ENCODE peak calls at places on chromosomes 2 and 18, in eight cellular contexts. F is MM.1S, M is kidney glomerular epithelial cell, O is amygdala, X is GM19239, T is HFFc6, I is NCI-H2029, L is fibroblast of pulmonary artery. Z is an unnamed sample.

GRCh38 chr2:127927415-127927814 is 41.7 kb upstream of the AMMECR1L start:
- DNase-seq in O (no peak), L (no peak), T (no peak), X (no peak), I (no peak), F (no peak), M (no peak), Z (no peak)

GRCh38 chr2:172093416-172094318 is 8.4 kb downstream of the DLX1 start:
- DNase-seq in F (no peak), T (no peak), O (no peak), I (no peak), M (no peak), L (no peak), X (no peak), Z (no peak)

GRCh38 chr2:69958480-69958879 is 3.0 kb downstream of the ASPRV1 start:
- DNase-seq in L (no peak), T (no peak), X (no peak), M (no peak), F (no peak), O (no peak), I (no peak), Z (no peak)

GRCh38 chr2:235573331-235574221 is 79.7 kb downstream of the AGAP1 start:
- DNase-seq in L (no peak), O (no peak), F (no peak), M (no peak), X (no peak), T (no peak), I (peak), Z (no peak)

GRCh38 chr2:74514368-74515270 is at the start of gene TLX2:
- DNase-seq in X (no peak), I (no peak), L (no peak), M (no peak), F (no peak), T (no peak), O (no peak), Z (no peak)

GRCh38 chr2:219230201-219230540 is 565 bp downstream of the ANKZF1 start:
- DNase-seq in O (no peak), F (peak), X (no peak), I (peak), M (peak), L (peak), T (no peak), Z (peak)

GRCh38 chr18:57427429-57428181 is 7.6 kb upstream of the ONECUT2 start:
- DNase-seq in I (no peak), T (no peak), F (no peak), M (no peak), X (no peak), O (no peak), L (no peak), Z (no peak)

GRCh38 chr2:219354582-219354981 is 22.0 kb upstream of the RESP18 start:
- DNase-seq in L (no peak), M (no peak), X (no peak), O (no peak), I (no peak), T (no peak), F (no peak), Z (no peak)

GRCh38 chr2:198327526-198327925 is 523.1 kb downstream of the PLCL1 start:
- DNase-seq in F (no peak), X (no peak), L (no peak), O (no peak), T (no peak), I (no peak), M (no peak), Z (no peak)

GRCh38 chr2:159797468-159798375 is at the start of gene CD302:
- DNase-seq in O (no peak), I (peak), T (no peak), X (peak), M (no peak), F (no peak), L (peak), Z (peak)

GRCh38 chr18:77479047-77479446 is 229.4 kb downstream of the GALR1 start:
- DNase-seq in M (no peak), F (no peak), I (no peak), O (no peak), T (no peak), X (no peak), L (no peak), Z (no peak)

GRCh38 chr2:132670961-132671781 is 1.2 kb upstream of the LYPD1 start:
- DNase-seq in M (peak), F (no peak), L (peak), X (no peak), T (peak), O (no peak), I (no peak), Z (peak)

GRCh38 chr18:56043691-56044090 is 455.7 kb upstream of the TCF4 start:
- DNase-seq in L (no peak), X (no peak), M (no peak), T (no peak), O (peak), F (no peak), I (no peak), Z (no peak)

GRCh38 chr2:205903549-205904129 is 182.3 kb downstream of the INO80D start:
- DNase-seq in L (peak), F (peak), O (no peak), X (peak), T (no peak), I (no peak), M (no peak), Z (peak)

GRCh38 chr18:25089470-25089869 is 262.5 kb downstream of the ZNF521 start:
- DNase-seq in L (no peak), X (no peak), F (no peak), T (no peak), M (no peak), O (no peak), I (no peak), Z (no peak)

GRCh38 chr2:29114514-29114840 is 738 bp upstream of the CLIP4 start:
- DNase-seq in T (no peak), L (no peak), M (no peak), O (no peak), X (no peak), F (no peak), I (no peak), Z (no peak)

GRCh38 chr2:25265802-25266201 is 75.9 kb downstream of the DNMT3A start:
- DNase-seq in I (peak), T (no peak), O (no peak), F (no peak), L (no peak), M (no peak), X (no peak), Z (no peak)

GRCh38 chr2:38146302-38146916 is 70.5 kb upstream of the CYP1B1 start:
- DNase-seq in L (peak), X (no peak), O (no peak), F (no peak), T (peak), M (peak), I (no peak), Z (peak)

GRCh38 chr2:220708366-220708765 is 863.7 kb downstream of the EPHA4 start:
- DNase-seq in I (no peak), O (no peak), F (no peak), L (peak), T (peak), M (no peak), X (no peak), Z (peak)

GRCh38 chr2:216029416-216030129 is 16.2 kb upstream of the MREG start:
- DNase-seq in T (peak), M (no peak), O (no peak), X (no peak), F (no peak), L (no peak), I (no peak), Z (peak)

GRCh38 chr2:109609352-109610024 is 4.3 kb downstream of the SEPTIN10 start:
- DNase-seq in I (no peak), T (peak), O (no peak), F (peak), M (peak), L (peak), X (no peak), Z (peak)

GRCh38 chr2:134668821-134669220 is 50.0 kb downstream of the TMEM163 start:
- DNase-seq in M (peak), O (no peak), I (no peak), L (no peak), F (no peak), T (no peak), X (no peak), Z (no peak)

GRCh38 chr2:137693521-137693920 is 270.8 kb upstream of the HNMT start:
- DNase-seq in T (no peak), X (no peak), M (peak), F (no peak), O (no peak), I (no peak), L (peak), Z (peak)

GRCh38 chr18:77052656-77053309 is 79.8 kb downstream of the MBP start:
- DNase-seq in I (no peak), M (no peak), O (no peak), T (no peak), X (no peak), F (no peak), L (no peak), Z (no peak)

GRCh38 chr2:44100351-44100750 is 68.3 kb upstream of the PPM1B start:
- DNase-seq in I (peak), X (no peak), L (peak), M (peak), F (peak), O (no peak), T (peak), Z (peak)

GRCh38 chr2:156483741-156484173 is 47.6 kb downstream of the GPD2 start:
- DNase-seq in X (no peak), L (no peak), O (no peak), I (no peak), F (peak), T (no peak), M (no peak), Z (no peak)

GRCh38 chr18:58544616-58545337 is 84.1 kb downstream of the ALPK2 start:
- DNase-seq in I (no peak), L (no peak), M (no peak), T (no peak), O (no peak), X (no peak), F (no peak), Z (no peak)

GRCh38 chr2:232367016-232367415 is 11.5 kb upstream of the ALPP start:
- DNase-seq in F (no peak), O (no peak), L (no peak), X (no peak), M (no peak), I (no peak), T (no peak), Z (no peak)

GRCh38 chr2:16246281-16246850 is 306.0 kb downstream of the MYCN start:
- DNase-seq in O (no peak), I (no peak), M (no peak), X (no peak), T (no peak), L (no peak), F (no peak), Z (no peak)

GRCh38 chr2:215933141-215933540 is 80.2 kb downstream of the MREG start:
- DNase-seq in O (no peak), X (no peak), T (no peak), I (no peak), L (no peak), F (no peak), M (no peak), Z (no peak)

GRCh38 chr2:190470256-190470826 is 62.2 kb downstream of the MFSD6 start:
- DNase-seq in X (no peak), L (no peak), I (no peak), O (no peak), M (no peak), T (no peak), F (no peak), Z (no peak)

GRCh38 chr2:156541706-156542105 is 105.5 kb downstream of the GPD2 start:
- DNase-seq in L (no peak), I (no peak), M (no peak), O (no peak), F (no peak), X (no peak), T (no peak), Z (no peak)

GRCh38 chr2:197878792-197879191 is 74.4 kb downstream of the PLCL1 start:
- DNase-seq in F (no peak), X (no peak), L (peak), T (no peak), I (no peak), O (no peak), M (no peak), Z (no peak)

GRCh38 chr18:23250893-23251656 is 115.8 kb downstream of the CABLES1 start:
- DNase-seq in X (no peak), M (no peak), O (no peak), F (no peak), T (no peak), L (peak), I (no peak), Z (peak)

GRCh38 chr2:113337809-113338208 is 59.1 kb upstream of the PAX8 start:
- DNase-seq in M (no peak), I (no peak), L (no peak), X (no peak), F (no peak), T (no peak), O (no peak), Z (no peak)

GRCh38 chr18:36297419-36298112 is at the start of gene FHOD3:
- DNase-seq in O (no peak), F (peak), I (peak), L (peak), T (peak), X (peak), M (peak), Z (peak)

GRCh38 chr2:186486651-186487647 is 889 bp downstream of the ZC3H15 start:
- DNase-seq in L (peak), T (no peak), F (peak), M (no peak), O (no peak), I (peak), X (no peak), Z (peak)

GRCh38 chr18:527136-527535 is 26.6 kb upstream of the COLEC12 start:
- DNase-seq in T (no peak), I (no peak), L (peak), O (no peak), X (no peak), M (no peak), F (no peak), Z (peak)

GRCh38 chr2:226720948-226721347 is 78.7 kb downstream of the IRS1 start:
- DNase-seq in L (no peak), T (no peak), M (no peak), O (no peak), I (no peak), X (no peak), F (no peak), Z (no peak)

Z was measured in iris pigment epithelial cell.